ENCODE peak calls at places on chromosome 1, in eight cellular contexts. I is dorsolateral prefrontal cortex, Z is SK-N-SH, J is lung, V is ovary, N is mucosa of descending colon, K is endothelial cell, H is cardiac fibroblast. B is an unnamed sample.

GRCh38 chr1:165575700-165576099 is 31.9 kb downstream of the LRRC52 start:
- DNase-seq in H (no peak), K (no peak), J (no peak), N (no peak), V (no peak), I (no peak), Z (no peak), B (no peak)

GRCh38 chr1:210413951-210414350 is 85.2 kb downstream of the HHAT start:
- DNase-seq in K (no peak), N (no peak), Z (no peak), V (no peak), I (no peak), H (no peak), J (no peak), B (no peak)

GRCh38 chr1:215005078-215005477 is 77.5 kb upstream of the KCNK2 start:
- DNase-seq in Z (peak), N (no peak), J (no peak), V (no peak), H (no peak), I (no peak), K (no peak), B (no peak)

GRCh38 chr1:17620448-17620847 is 81.0 kb downstream of the ARHGEF10L start:
- DNase-seq in I (no peak), N (no peak), V (no peak), Z (no peak), H (no peak), K (no peak), J (no peak), B (no peak)

GRCh38 chr1:193310569-193310968 is 124.2 kb upstream of the B3GALT2 start:
- DNase-seq in N (peak), I (no peak), H (no peak), V (no peak), J (no peak), K (no peak), Z (no peak), B (no peak)

GRCh38 chr1:154760469-154760933 is 109.6 kb downstream of the KCNN3 start:
- DNase-seq in Z (peak), J (peak), N (peak), K (peak), V (peak), I (no peak), H (no peak), B (peak)

GRCh38 chr1:46394108-46394871 is at the start of gene FAAH:
- DNase-seq in K (peak), V (peak), N (peak), I (peak), H (peak), Z (peak), J (peak), B (peak)

GRCh38 chr1:2072109-2072806 is 22.0 kb downstream of the PRKCZ start:
- DNase-seq in I (no peak), J (no peak), H (no peak), V (no peak), N (peak), Z (no peak), K (no peak), B (no peak)

GRCh38 chr1:40392206-40392605 is 18.7 kb downstream of the SMAP2 start:
- DNase-seq in K (no peak), N (no peak), I (no peak), V (no peak), H (peak), J (no peak), Z (no peak), B (no peak)

GRCh38 chr1:151479462-151479861 is 20.2 kb upstream of the POGZ start:
- DNase-seq in H (no peak), J (no peak), V (no peak), K (no peak), N (no peak), Z (no peak), I (no peak), B (no peak)

GRCh38 chr1:87787551-87787950 is 458.9 kb downstream of the LMO4 start:
- DNase-seq in J (no peak), I (no peak), Z (no peak), H (no peak), N (no peak), K (no peak), V (no peak), B (no peak)
- TF ChIP-seq CTCF in J (no peak), I (no peak), Z (peak), H (no peak), N (no peak), K (no peak), V (no peak), B (no peak)

DNA sequence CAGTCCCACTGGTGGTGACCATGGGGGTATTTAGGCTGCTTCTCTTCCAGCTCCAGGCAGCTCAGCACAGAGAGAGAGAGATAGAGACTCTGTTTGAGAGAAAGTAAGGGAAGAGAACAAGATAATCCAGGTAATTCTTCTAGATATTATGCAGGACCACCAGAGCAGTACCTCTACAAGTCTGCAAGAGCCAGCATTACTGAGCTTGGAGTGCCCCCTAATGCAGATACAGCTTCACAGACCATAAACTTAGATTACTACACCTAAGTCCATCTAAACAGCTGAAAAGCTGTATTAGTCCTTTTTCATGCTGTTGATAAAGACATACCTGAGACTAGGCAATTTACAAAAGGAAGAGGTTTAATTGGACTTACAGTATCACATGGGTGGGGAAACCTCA is 570.3 kb downstream of the LRRIQ3 start:
- DNase-seq in I (no peak), J (no peak), K (no peak), Z (no peak), N (no peak), H (no peak), V (no peak), B (no peak)
- TF ChIP-seq CTCF in I (no peak), J (no peak), K (no peak), Z (no peak), N (no peak), H (no peak), V (no peak), B (no peak)

DNA sequence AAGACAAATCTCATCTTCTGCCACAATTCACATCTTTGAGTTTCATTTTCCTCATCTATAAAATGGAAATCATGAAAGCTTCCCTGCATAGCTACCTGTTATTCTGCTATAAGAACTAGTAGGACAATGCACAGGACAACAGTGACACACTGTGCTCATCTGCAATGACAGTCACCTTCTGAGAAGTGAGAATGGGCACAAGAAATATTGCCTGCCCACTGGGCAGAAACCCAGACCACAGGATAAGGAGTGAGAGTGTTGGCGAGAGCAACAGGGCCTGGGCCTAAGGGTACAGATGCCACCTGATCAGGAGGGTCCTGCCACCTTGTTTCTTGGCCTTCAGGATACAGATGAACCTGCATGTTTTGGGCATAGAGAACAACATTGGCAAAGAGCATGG is 23.2 kb upstream of the ARTN start:
- DNase-seq in K (no peak), Z (no peak), H (no peak), I (no peak), N (no peak), J (no peak), V (no peak), B (no peak)
- TF ChIP-seq CTCF in K (no peak), Z (no peak), H (no peak), I (no peak), N (no peak), J (no peak), V (no peak), B (no peak)

GRCh38 chr1:203440780-203441179 is 34.8 kb upstream of the PRELP start:
- DNase-seq in N (peak), H (peak), V (peak), Z (peak), K (no peak), J (peak), I (peak), B (no peak)
- TF ChIP-seq CTCF in N (peak), H (peak), V (peak), Z (peak), K (no peak), J (peak), I (peak), B (no peak)

GRCh38 chr1:232340448-232340847 is 289.5 kb downstream of the SIPA1L2 start:
- DNase-seq in K (no peak), N (no peak), Z (no peak), J (no peak), H (no peak), V (no peak), I (no peak), B (no peak)
- TF ChIP-seq CTCF in K (no peak), N (no peak), Z (no peak), J (no peak), H (no peak), V (no peak), I (no peak), B (no peak)

B was measured in glutamatergic neuron.